ENCODE peak calls at places on chromosomes 7 and 10, in ten cellular contexts. J is AG08396; A is myocyte; H is GM04503; C is naive thymus-derived CD8-positive, alpha-beta T cell; V is A172; L is sciatic nerve; N is stimulated activated CD4-positive, alpha-beta T cell treated with anti-CD3 and anti-CD28 coated beads, Interleukin-12 subunit alpha, Interleukin-12 subunit beta, amount 100 ng/mL, for 4 hours; X is Kasumi-1; R is SJSA1. Y is an unnamed sample.
A peak's percentile ranks its signal among the peaks of the same experiment; 100 is the strongest.

GRCh38 chr10:82591421-82591820 is 716.4 kb downstream of the NRG3 start:
- DNase-seq in J (no peak), A (no peak), H (no peak), C (no peak), V (no peak), L (no peak), N (no peak), X (no peak), R (no peak), Y (no peak)

GRCh38 chr7:140989068-140989467 is 25.7 kb downstream of the MRPS33 start:
- DNase-seq in J (no peak), A (no peak), H (no peak), C (no peak), V (no peak), L (no peak), N (no peak), X (no peak), R (no peak), Y (no peak)

GRCh38 chr7:113267885-113268284 is 149.5 kb upstream of the SMIM30 start:
- DNase-seq in J (peak; percentile 48), A (no peak), H (no peak), C (no peak), V (peak; percentile 11), L (no peak), N (no peak), X (peak; percentile 38), R (peak; percentile 60), Y (no peak)

GRCh38 chr10:92737484-92737883 is 47.7 kb downstream of the HHEX start:
- DNase-seq in J (no peak), A (no peak), H (no peak), C (no peak), V (no peak), L (no peak), N (no peak), X (no peak), R (no peak), Y (no peak)

GRCh38 chr10:95782274-95782830 is 26.4 kb downstream of the ENTPD1 start:
- DNase-seq in J (no peak), A (no peak), H (no peak), C (no peak), V (no peak), L (no peak), N (no peak), X (peak; percentile 60), R (no peak), Y (no peak)

GRCh38 chr10:68684413-68684812 is 36.6 kb upstream of the CCAR1 start:
- DNase-seq in J (no peak), A (no peak), H (no peak), C (no peak), V (no peak), L (no peak), N (no peak), X (no peak), R (no peak), Y (no peak)

GRCh38 chr10:117240730-117241529 is at the start of gene SLC18A2:
- DNase-seq in J (no peak), A (no peak), H (no peak), C (peak; percentile 13), V (no peak), L (no peak), N (no peak), X (no peak), R (no peak), Y (no peak)

GRCh38 chr7:105906169-105906568 is 29.8 kb upstream of the ATXN7L1 start:
- DNase-seq in J (no peak), A (no peak), H (no peak), C (no peak), V (no peak), L (no peak), N (no peak), X (no peak), R (no peak), Y (no peak)

GRCh38 chr7:39880556-39880955 is 69.5 kb upstream of the CDK13 start:
- DNase-seq in J (peak; percentile 18), A (peak; percentile 12), H (peak; percentile 21), C (no peak), V (no peak), L (no peak), N (no peak), X (no peak), R (no peak), Y (no peak)

GRCh38 chr7:27185013-27185707 is at the start of gene HOXA11:
- DNase-seq in J (peak; percentile 67), A (no peak), H (peak; percentile 92), C (no peak), V (no peak), L (peak; percentile 76), N (no peak), X (peak; percentile 62), R (peak; percentile 79), Y (no peak)

GRCh38 chr10:130515670-130516069 is 379.5 kb downstream of the GLRX3 start:
- DNase-seq in J (no peak), A (no peak), H (no peak), C (no peak), V (no peak), L (no peak), N (no peak), X (no peak), R (no peak), Y (no peak)

GRCh38 chr7:45988405-45989057 is 67.5 kb upstream of the IGFBP3 start:
- DNase-seq in J (no peak), A (no peak), H (no peak), C (no peak), V (peak; percentile 35), L (no peak), N (no peak), X (no peak), R (no peak), Y (no peak)

GRCh38 chr10:100565206-100565985 is 29.7 kb downstream of the HIF1AN start:
- DNase-seq in J (no peak), A (no peak), H (no peak), C (no peak), V (no peak), L (no peak), N (no peak), X (no peak), R (no peak), Y (no peak)

GRCh38 chr10:56973766-56974165 is 612.7 kb upstream of the ZWINT start:
- DNase-seq in J (no peak), A (no peak), H (no peak), C (no peak), V (no peak), L (no peak), N (no peak), X (no peak), R (no peak), Y (no peak)

GRCh38 chr10:46552526-46553237 is 3.8 kb downstream of the GPRIN2 start:
- DNase-seq in J (no peak), A (no peak), H (no peak), C (no peak), V (no peak), L (peak; percentile 55), N (no peak), X (no peak), R (peak; percentile 45), Y (no peak)

GRCh38 chr10:43808136-43808535 is 159.5 kb upstream of the ZNF32 start:
- DNase-seq in J (no peak), A (no peak), H (no peak), C (no peak), V (no peak), L (no peak), N (no peak), X (peak; percentile 87), R (no peak), Y (no peak)

GRCh38 chr10:110843031-110843430 is 28.7 kb upstream of the PDCD4 start:
- DNase-seq in J (no peak), A (no peak), H (no peak), C (peak; percentile 53), V (no peak), L (no peak), N (no peak), X (peak; percentile 72), R (no peak), Y (no peak)

GRCh38 chr7:157897686-157898085 is 560.9 kb downstream of the DNAJB6 start:
- DNase-seq in J (no peak), A (no peak), H (no peak), C (no peak), V (no peak), L (no peak), N (no peak), X (no peak), R (no peak), Y (no peak)

GRCh38 chr10:127563718-127564553 is 14.8 kb downstream of the NPS start:
- DNase-seq in J (no peak), A (peak; percentile 19), H (no peak), C (no peak), V (no peak), L (no peak), N (peak; percentile 28), X (no peak), R (no peak), Y (no peak)